ENCODE peak calls at places on chromosomes 16 and 17, in five cellular contexts. One of them, this sample, is unnamed.

GRCh38 chr17:57468932-57469775 is 212.8 kb downstream of the MSI2 start:
- DNase-seq in transverse colon: no peak
- DNase-seq in Peyer's patch: no peak
- DNase-seq in breast epithelium: no peak
- DNase-seq in endothelial cell of umbilical vein: no peak
- DNase-seq in this sample: no peak

GRCh38 chr16:49620158-49620867 is 235.6 kb downstream of the ZNF423 start:
- DNase-seq in Peyer's patch: no peak
- DNase-seq in breast epithelium: no peak
- DNase-seq in transverse colon: peak; percentile 31
- DNase-seq in endothelial cell of umbilical vein: peak; percentile 71
- DNase-seq in this sample: no peak

GRCh38 chr17:82400206-82400605 is 17.9 kb upstream of the HEXD start:
- DNase-seq in Peyer's patch: no peak
- DNase-seq in breast epithelium: no peak
- DNase-seq in endothelial cell of umbilical vein: no peak
- DNase-seq in transverse colon: no peak
- DNase-seq in this sample: no peak

GRCh38 chr17:64097196-64097936 is 32.6 kb downstream of the ERN1 start:
- DNase-seq in breast epithelium: no peak
- DNase-seq in Peyer's patch: no peak
- DNase-seq in transverse colon: no peak
- DNase-seq in endothelial cell of umbilical vein: peak; percentile 97
- DNase-seq in this sample: no peak

GRCh38 chr17:69761767-69762321 is 313.2 kb upstream of the KCNJ16 start:
- DNase-seq in transverse colon: no peak
- DNase-seq in breast epithelium: no peak
- DNase-seq in Peyer's patch: no peak
- DNase-seq in endothelial cell of umbilical vein: peak; percentile 86
- DNase-seq in this sample: peak; percentile 98

GRCh38 chr16:4401094-4401501 is 15.3 kb downstream of the CORO7 start:
- DNase-seq in transverse colon: no peak
- DNase-seq in Peyer's patch: no peak
- DNase-seq in breast epithelium: no peak
- DNase-seq in endothelial cell of umbilical vein: no peak
- DNase-seq in this sample: no peak

GRCh38 chr16:35325936-35326335 is 1866.5 kb downstream of the TP53TG3F start:
- DNase-seq in breast epithelium: no peak
- DNase-seq in Peyer's patch: no peak
- DNase-seq in transverse colon: no peak
- DNase-seq in endothelial cell of umbilical vein: no peak
- DNase-seq in this sample: no peak

GRCh38 chr17:74096456-74096855 is 107.0 kb upstream of the RPL38 start:
- DNase-seq in breast epithelium: no peak
- DNase-seq in Peyer's patch: no peak
- DNase-seq in transverse colon: no peak
- DNase-seq in endothelial cell of umbilical vein: no peak
- DNase-seq in this sample: no peak

GRCh38 chr16:22652463-22652845 is 141.8 kb downstream of the NPIPB5 start:
- DNase-seq in breast epithelium: no peak
- DNase-seq in endothelial cell of umbilical vein: no peak
- DNase-seq in Peyer's patch: no peak
- DNase-seq in transverse colon: no peak
- DNase-seq in this sample: no peak

GRCh38 chr17:49519781-49520180 is 24.7 kb downstream of the NGFR start:
- DNase-seq in transverse colon: no peak
- DNase-seq in Peyer's patch: no peak
- DNase-seq in breast epithelium: peak; percentile 47
- DNase-seq in endothelial cell of umbilical vein: no peak
- DNase-seq in this sample: no peak

GRCh38 chr17:64187093-64187895 is 57.4 kb upstream of the ERN1 start:
- DNase-seq in transverse colon: no peak
- DNase-seq in Peyer's patch: peak; percentile 62
- DNase-seq in breast epithelium: no peak
- DNase-seq in endothelial cell of umbilical vein: no peak
- DNase-seq in this sample: no peak

GRCh38 chr17:16939606-16940115 is 32.3 kb downstream of the TNFRSF13B start:
- DNase-seq in transverse colon: peak; percentile 6
- DNase-seq in Peyer's patch: no peak
- DNase-seq in breast epithelium: peak; percentile 43
- DNase-seq in endothelial cell of umbilical vein: no peak
- DNase-seq in this sample: no peak

GRCh38 chr17:7477392-7478275 is 1.8 kb downstream of the ZBTB4 start:
- DNase-seq in breast epithelium: peak; percentile 73
- DNase-seq in transverse colon: peak; percentile 28
- DNase-seq in endothelial cell of umbilical vein: peak; percentile 29
- DNase-seq in Peyer's patch: no peak
- DNase-seq in this sample: peak; percentile 87

GRCh38 chr16:27985981-27986380 is 77.5 kb downstream of the GSG1L start:
- DNase-seq in endothelial cell of umbilical vein: no peak
- DNase-seq in breast epithelium: no peak
- DNase-seq in transverse colon: no peak
- DNase-seq in Peyer's patch: no peak
- DNase-seq in this sample: no peak

GRCh38 chr16:1745181-1745899 is 26.0 kb downstream of the NME3 start:
- DNase-seq in Peyer's patch: no peak
- DNase-seq in breast epithelium: no peak
- DNase-seq in transverse colon: no peak
- DNase-seq in endothelial cell of umbilical vein: no peak
- DNase-seq in this sample: peak; percentile 75

GRCh38 chr17:2259769-2260536 is 43.6 kb downstream of the SMG6 start:
- DNase-seq in endothelial cell of umbilical vein: no peak
- DNase-seq in Peyer's patch: no peak
- DNase-seq in transverse colon: peak; percentile 64
- DNase-seq in breast epithelium: no peak
- DNase-seq in this sample: no peak

GRCh38 chr17:55609737-55610201 is 98.5 kb upstream of the SMIM36 start:
- DNase-seq in Peyer's patch: no peak
- DNase-seq in transverse colon: peak; percentile 26
- DNase-seq in endothelial cell of umbilical vein: no peak
- DNase-seq in breast epithelium: no peak
- DNase-seq in this sample: no peak

GRCh38 chr17:70084476-70084875 is 9.5 kb downstream of the KCNJ16 start:
- DNase-seq in transverse colon: no peak
- DNase-seq in endothelial cell of umbilical vein: no peak
- DNase-seq in Peyer's patch: no peak
- DNase-seq in breast epithelium: no peak
- DNase-seq in this sample: no peak

GRCh38 chr17:53919356-53919755 is 96.6 kb downstream of the KIF2B start:
- DNase-seq in endothelial cell of umbilical vein: no peak
- DNase-seq in breast epithelium: no peak
- DNase-seq in transverse colon: no peak
- DNase-seq in Peyer's patch: no peak
- DNase-seq in this sample: no peak

GRCh38 chr16:75580-76501 is 2.2 kb upstream of the MPG start:
- DNase-seq in endothelial cell of umbilical vein: peak; percentile 41
- DNase-seq in breast epithelium: peak; percentile 76
- DNase-seq in Peyer's patch: peak; percentile 66
- DNase-seq in transverse colon: peak; percentile 71
- DNase-seq in this sample: no peak

GRCh38 chr16:70689970-70690905 is 4.4 kb upstream of the MTSS2 start:
- DNase-seq in Peyer's patch: peak; percentile 76
- DNase-seq in transverse colon: peak; percentile 65
- DNase-seq in breast epithelium: no peak
- DNase-seq in endothelial cell of umbilical vein: no peak
- DNase-seq in this sample: no peak

GRCh38 chr16:85526132-85526731 is 86.9 kb upstream of the GSE1 start:
- DNase-seq in endothelial cell of umbilical vein: no peak
- DNase-seq in transverse colon: no peak
- DNase-seq in breast epithelium: no peak
- DNase-seq in Peyer's patch: no peak
- DNase-seq in this sample: no peak

GRCh38 chr17:17493986-17494466 is 2.2 kb downstream of the RASD1 start:
- DNase-seq in breast epithelium: peak; percentile 10
- DNase-seq in transverse colon: no peak
- DNase-seq in endothelial cell of umbilical vein: no peak
- DNase-seq in Peyer's patch: no peak
- DNase-seq in this sample: no peak

GRCh38 chr17:48542114-48542955 is 2.6 kb downstream of the HOXB2 start:
- DNase-seq in endothelial cell of umbilical vein: peak; percentile 66
- DNase-seq in Peyer's patch: no peak
- DNase-seq in transverse colon: no peak
- DNase-seq in breast epithelium: no peak
- DNase-seq in this sample: no peak

DNA sequence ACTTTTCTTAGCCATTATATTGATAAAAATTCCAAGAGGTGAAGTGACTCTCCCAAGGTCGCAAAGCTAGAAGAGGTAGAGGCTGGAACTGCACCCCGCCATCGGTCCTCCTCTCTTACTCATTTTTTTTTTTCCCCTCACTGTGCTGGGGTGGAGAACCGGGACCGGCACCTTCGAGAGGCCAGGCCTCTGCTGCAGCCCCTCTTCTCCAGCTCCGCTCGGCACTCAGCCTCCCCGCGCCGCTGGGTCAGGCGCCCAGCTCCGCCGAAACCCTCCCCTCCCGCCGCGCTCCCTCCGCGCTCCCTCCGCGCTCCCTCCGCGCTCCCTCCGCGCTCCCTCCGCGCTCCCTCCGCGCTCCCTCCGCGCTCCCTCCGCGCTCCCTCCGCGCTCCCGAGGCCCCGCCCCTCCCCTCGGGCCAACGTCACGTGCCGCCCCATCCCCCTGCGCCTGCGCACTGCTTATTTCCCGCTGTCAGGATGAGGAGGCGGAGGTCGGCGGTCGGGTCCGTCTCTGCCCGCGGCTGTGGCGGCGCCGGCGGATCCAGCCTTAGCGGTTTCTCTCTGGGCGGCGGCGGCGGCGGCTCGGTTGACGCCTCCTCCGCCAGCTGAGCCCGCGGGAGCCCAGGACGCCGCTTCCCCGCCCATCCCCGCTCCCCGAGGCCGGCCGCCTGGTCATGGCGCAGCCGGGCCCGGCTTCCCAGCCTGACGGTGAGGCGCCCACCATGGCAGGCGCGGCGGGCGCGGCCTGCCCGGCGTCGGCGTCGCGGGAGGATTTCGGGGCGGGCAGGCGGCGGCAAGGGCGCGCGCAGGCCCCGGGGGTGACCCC is at the start of gene RABEP1:
- DNase-seq in transverse colon: peak; percentile 95
- DNase-seq in endothelial cell of umbilical vein: peak; percentile 86
- DNase-seq in breast epithelium: peak; percentile 94
- DNase-seq in Peyer's patch: peak; percentile 94
- DNase-seq in this sample: no peak
- TF ChIP-seq CTCF in transverse colon: peak; percentile 33
- TF ChIP-seq CTCF in endothelial cell of umbilical vein: no peak
- TF ChIP-seq CTCF in breast epithelium: no peak
- TF ChIP-seq CTCF in Peyer's patch: peak; percentile 44
- TF ChIP-seq CTCF in this sample: peak; percentile 18

DNA sequence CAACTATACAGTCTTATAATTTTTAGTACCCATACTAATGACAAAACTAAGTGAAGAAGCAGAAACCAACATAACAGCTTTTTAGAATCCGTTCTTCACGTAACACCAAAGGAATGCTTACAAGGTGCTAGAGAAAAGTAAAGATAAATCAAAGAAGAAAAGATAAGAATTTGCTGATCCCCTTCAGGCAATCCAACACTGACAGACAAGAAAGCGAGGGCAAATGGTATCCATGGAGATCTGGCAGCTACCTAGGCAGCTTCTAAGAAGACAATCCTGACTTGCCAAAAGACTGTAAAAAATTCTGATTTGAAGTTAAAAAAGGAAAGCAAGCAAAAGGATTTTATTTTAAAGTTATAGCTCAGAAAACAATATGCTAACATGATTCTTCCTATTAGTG is 14.7 kb downstream of the BBS2 start:
- DNase-seq in Peyer's patch: no peak
- DNase-seq in endothelial cell of umbilical vein: no peak
- DNase-seq in breast epithelium: no peak
- DNase-seq in transverse colon: no peak
- DNase-seq in this sample: no peak
- H3K36me3 ChIP-seq in Peyer's patch: no peaks in the 10 kb centered on the region
- H3K36me3 ChIP-seq in endothelial cell of umbilical vein: peaks cover 11% of the 10 kb centered on the region
- H3K36me3 ChIP-seq in breast epithelium: peaks cover 5% of the 10 kb centered on the region
- H3K36me3 ChIP-seq in transverse colon: peaks cover 51% of the 10 kb centered on the region
- H3K36me3 ChIP-seq in this sample: peaks cover 9% of the 10 kb centered on the region

GRCh38 chr17:77371888-77372443 is 231.2 kb downstream of the SEC14L1 start:
- DNase-seq in breast epithelium: no peak
- DNase-seq in transverse colon: no peak
- DNase-seq in endothelial cell of umbilical vein: no peak
- DNase-seq in Peyer's patch: no peak
- DNase-seq in this sample: no peak
- H3K4me3 ChIP-seq in breast epithelium: peak overlapping the region; percentile 92
- H3K4me3 ChIP-seq in transverse colon: no peak overlapping the region
- H3K4me3 ChIP-seq in endothelial cell of umbilical vein: no peak overlapping the region
- H3K4me3 ChIP-seq in Peyer's patch: peak overlapping the region; percentile 70
- H3K4me3 ChIP-seq in this sample: peak overlapping the region; percentile 78

DNA sequence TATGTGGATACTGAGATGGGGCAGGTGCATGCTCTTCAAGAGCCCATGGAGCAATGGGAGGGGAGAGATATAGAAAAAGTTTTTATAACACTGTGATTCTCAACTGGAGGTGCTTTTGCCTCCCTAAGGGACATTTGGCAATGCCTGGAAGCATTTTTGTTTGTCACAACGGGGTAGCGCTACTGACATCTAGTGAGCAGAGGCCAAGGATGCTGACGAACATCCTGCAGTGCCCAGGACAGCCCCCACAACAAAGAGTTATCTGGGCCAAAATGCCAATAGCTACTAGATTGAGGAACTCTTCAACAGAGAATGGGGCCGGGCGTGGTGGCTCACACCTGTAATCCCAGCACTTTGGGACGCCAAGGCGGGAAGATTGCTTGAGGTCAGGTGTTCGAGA is 67.2 kb upstream of the CLEC3A start:
- DNase-seq in breast epithelium: no peak
- DNase-seq in Peyer's patch: no peak
- DNase-seq in endothelial cell of umbilical vein: no peak
- DNase-seq in transverse colon: no peak
- DNase-seq in this sample: no peak
- TF ChIP-seq CTCF in breast epithelium: no peak
- TF ChIP-seq CTCF in Peyer's patch: no peak
- TF ChIP-seq CTCF in endothelial cell of umbilical vein: no peak
- TF ChIP-seq CTCF in transverse colon: no peak
- TF ChIP-seq CTCF in this sample: no peak

GRCh38 chr16:53456625-53457024 is 22.4 kb downstream of the RBL2 start:
- DNase-seq in transverse colon: no peak
- DNase-seq in Peyer's patch: no peak
- DNase-seq in breast epithelium: no peak
- DNase-seq in endothelial cell of umbilical vein: no peak
- DNase-seq in this sample: no peak
- H3K36me3 ChIP-seq in transverse colon: peaks cover 57% of the 10 kb centered on the region
- H3K36me3 ChIP-seq in Peyer's patch: no peaks in the 10 kb centered on the region
- H3K36me3 ChIP-seq in breast epithelium: peaks cover 10% of the 10 kb centered on the region
- H3K36me3 ChIP-seq in endothelial cell of umbilical vein: peaks cover 3% of the 10 kb centered on the region
- H3K36me3 ChIP-seq in this sample: peaks cover 9% of the 10 kb centered on the region

DNA sequence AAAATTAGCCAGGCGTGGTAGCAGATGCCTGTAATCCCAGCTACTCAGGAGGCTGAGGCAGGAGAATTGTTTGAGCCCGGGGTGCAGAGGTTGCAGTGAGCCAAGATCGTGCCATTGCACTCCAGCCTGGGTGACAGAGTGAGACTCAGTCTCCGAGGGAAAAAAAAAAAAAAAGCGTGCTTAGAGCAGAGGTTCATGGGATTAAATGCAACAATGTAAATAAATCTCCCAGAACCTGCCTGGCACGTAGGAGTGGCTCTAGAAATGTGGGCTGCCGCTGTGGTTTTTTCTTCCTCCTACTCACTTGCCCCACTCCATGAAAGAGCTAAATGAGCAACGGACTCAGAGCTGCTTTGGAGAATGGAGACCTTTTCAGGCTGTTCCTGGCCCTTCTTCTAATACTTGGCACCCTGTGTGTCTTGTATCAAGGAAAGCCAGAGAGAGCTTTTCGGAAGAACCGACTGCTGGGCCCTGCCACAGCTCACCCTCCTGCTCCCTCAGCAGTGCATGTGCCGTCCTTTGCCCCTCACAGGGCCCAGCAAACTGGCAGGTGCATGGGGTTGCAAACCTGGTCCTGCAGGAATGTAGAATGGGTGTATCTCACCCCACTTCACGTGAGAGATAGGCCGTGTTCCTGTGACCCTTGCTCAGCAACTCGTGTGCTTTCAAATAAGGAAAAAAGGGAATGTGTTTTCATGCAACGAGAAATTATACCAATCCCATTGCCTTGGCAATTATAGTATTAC is 52.0 kb downstream of the LDHD start:
- DNase-seq in transverse colon: peak; percentile 69
- DNase-seq in endothelial cell of umbilical vein: no peak
- DNase-seq in breast epithelium: no peak
- DNase-seq in Peyer's patch: peak; percentile 82
- DNase-seq in this sample: no peak
- H3K4me3 ChIP-seq in transverse colon: no peak overlapping the region
- H3K4me3 ChIP-seq in endothelial cell of umbilical vein: no peak overlapping the region
- H3K4me3 ChIP-seq in breast epithelium: no peak overlapping the region
- H3K4me3 ChIP-seq in Peyer's patch: peak overlapping the region; percentile 12
- H3K4me3 ChIP-seq in this sample: no peak overlapping the region